ENCODE peak calls at places on chromosomes 11 and 22, in four cellular contexts. One of them, this sample, is unnamed.

GRCh38 chr22:42994276-42994916 is 20.6 kb downstream of the PACSIN2 start:
- ATAC-seq in left lung: peak; percentile 4
- ATAC-seq in activated naive CD8-positive, alpha-beta T cell treated with anti-CD3 and anti-CD28 coated beads, Interleukin-2, amount 10 ng/mL, durations not matched to agents 7 days and 5 days: no peak
- ATAC-seq in effector memory CD8-positive, alpha-beta T cell: no peak
- ATAC-seq in this sample: no peak

GRCh38 chr11:35588627-35589026 is 29.6 kb upstream of the FJX1 start:
- ATAC-seq in left lung: no peak
- ATAC-seq in activated naive CD8-positive, alpha-beta T cell treated with anti-CD3 and anti-CD28 coated beads, Interleukin-2, amount 10 ng/mL, durations not matched to agents 7 days and 5 days: no peak
- ATAC-seq in effector memory CD8-positive, alpha-beta T cell: no peak
- ATAC-seq in this sample: no peak

GRCh38 chr11:6733326-6734030 is 38.3 kb downstream of the OR2AG2 start:
- ATAC-seq in left lung: no peak
- ATAC-seq in activated naive CD8-positive, alpha-beta T cell treated with anti-CD3 and anti-CD28 coated beads, Interleukin-2, amount 10 ng/mL, durations not matched to agents 7 days and 5 days: peak; percentile 77
- ATAC-seq in effector memory CD8-positive, alpha-beta T cell: peak; percentile 82
- ATAC-seq in this sample: no peak

GRCh38 chr11:123055132-123055924 is 6.6 kb downstream of the HSPA8 start:
- ATAC-seq in left lung: no peak
- ATAC-seq in activated naive CD8-positive, alpha-beta T cell treated with anti-CD3 and anti-CD28 coated beads, Interleukin-2, amount 10 ng/mL, durations not matched to agents 7 days and 5 days: no peak
- ATAC-seq in effector memory CD8-positive, alpha-beta T cell: no peak
- ATAC-seq in this sample: no peak

GRCh38 chr11:96095884-96096301 is 172.0 kb upstream of the MTMR2 start:
- ATAC-seq in left lung: peak; percentile 92
- ATAC-seq in activated naive CD8-positive, alpha-beta T cell treated with anti-CD3 and anti-CD28 coated beads, Interleukin-2, amount 10 ng/mL, durations not matched to agents 7 days and 5 days: no peak
- ATAC-seq in effector memory CD8-positive, alpha-beta T cell: no peak
- ATAC-seq in this sample: no peak

GRCh38 chr11:76629853-76630599 is 40.5 kb downstream of the LRRC32 start:
- ATAC-seq in left lung: peak; percentile 79
- ATAC-seq in activated naive CD8-positive, alpha-beta T cell treated with anti-CD3 and anti-CD28 coated beads, Interleukin-2, amount 10 ng/mL, durations not matched to agents 7 days and 5 days: no peak
- ATAC-seq in effector memory CD8-positive, alpha-beta T cell: no peak
- ATAC-seq in this sample: peak; percentile 2

GRCh38 chr11:93570759-93571413 is 27.7 kb upstream of the SMCO4 start:
- ATAC-seq in left lung: peak; percentile 93
- ATAC-seq in activated naive CD8-positive, alpha-beta T cell treated with anti-CD3 and anti-CD28 coated beads, Interleukin-2, amount 10 ng/mL, durations not matched to agents 7 days and 5 days: no peak
- ATAC-seq in effector memory CD8-positive, alpha-beta T cell: no peak
- ATAC-seq in this sample: no peak

GRCh38 chr11:62905286-62905685 is 15.9 kb downstream of the CHRM1 start:
- ATAC-seq in left lung: no peak
- ATAC-seq in activated naive CD8-positive, alpha-beta T cell treated with anti-CD3 and anti-CD28 coated beads, Interleukin-2, amount 10 ng/mL, durations not matched to agents 7 days and 5 days: no peak
- ATAC-seq in effector memory CD8-positive, alpha-beta T cell: no peak
- ATAC-seq in this sample: no peak

GRCh38 chr11:48031602-48032001 is 51.2 kb downstream of the PTPRJ start:
- ATAC-seq in left lung: no peak
- ATAC-seq in activated naive CD8-positive, alpha-beta T cell treated with anti-CD3 and anti-CD28 coated beads, Interleukin-2, amount 10 ng/mL, durations not matched to agents 7 days and 5 days: no peak
- ATAC-seq in effector memory CD8-positive, alpha-beta T cell: no peak
- ATAC-seq in this sample: peak; percentile 75

GRCh38 chr11:42631223-42631843 is 680.5 kb upstream of the API5 start:
- ATAC-seq in left lung: peak; percentile 49
- ATAC-seq in activated naive CD8-positive, alpha-beta T cell treated with anti-CD3 and anti-CD28 coated beads, Interleukin-2, amount 10 ng/mL, durations not matched to agents 7 days and 5 days: no peak
- ATAC-seq in effector memory CD8-positive, alpha-beta T cell: no peak
- ATAC-seq in this sample: no peak

GRCh38 chr22:39241632-39242388 is 3.0 kb downstream of the PDGFB start:
- ATAC-seq in left lung: no peak
- ATAC-seq in activated naive CD8-positive, alpha-beta T cell treated with anti-CD3 and anti-CD28 coated beads, Interleukin-2, amount 10 ng/mL, durations not matched to agents 7 days and 5 days: peak; percentile 17
- ATAC-seq in effector memory CD8-positive, alpha-beta T cell: peak; percentile 79
- ATAC-seq in this sample: no peak

GRCh38 chr11:6611092-6612007 is 666 bp downstream of the TAF10 start:
- ATAC-seq in left lung: no peak
- ATAC-seq in activated naive CD8-positive, alpha-beta T cell treated with anti-CD3 and anti-CD28 coated beads, Interleukin-2, amount 10 ng/mL, durations not matched to agents 7 days and 5 days: peak; percentile 25
- ATAC-seq in effector memory CD8-positive, alpha-beta T cell: peak; percentile 4
- ATAC-seq in this sample: peak; percentile 47

GRCh38 chr11:119187123-119187892 is 2.0 kb downstream of the NHERF4 start:
- ATAC-seq in left lung: no peak
- ATAC-seq in activated naive CD8-positive, alpha-beta T cell treated with anti-CD3 and anti-CD28 coated beads, Interleukin-2, amount 10 ng/mL, durations not matched to agents 7 days and 5 days: no peak
- ATAC-seq in effector memory CD8-positive, alpha-beta T cell: no peak
- ATAC-seq in this sample: no peak

GRCh38 chr11:73453562-73453961 is 77.4 kb downstream of the RELT start:
- ATAC-seq in left lung: peak; percentile 76
- ATAC-seq in activated naive CD8-positive, alpha-beta T cell treated with anti-CD3 and anti-CD28 coated beads, Interleukin-2, amount 10 ng/mL, durations not matched to agents 7 days and 5 days: no peak
- ATAC-seq in effector memory CD8-positive, alpha-beta T cell: no peak
- ATAC-seq in this sample: no peak

GRCh38 chr11:44950036-44950624 is 553 bp downstream of the TP53I11 start:
- ATAC-seq in left lung: peak; percentile 23
- ATAC-seq in activated naive CD8-positive, alpha-beta T cell treated with anti-CD3 and anti-CD28 coated beads, Interleukin-2, amount 10 ng/mL, durations not matched to agents 7 days and 5 days: no peak
- ATAC-seq in effector memory CD8-positive, alpha-beta T cell: peak; percentile 17
- ATAC-seq in this sample: peak; percentile 37

GRCh38 chr11:4065086-4065485 is 29.5 kb upstream of the RRM1 start:
- ATAC-seq in left lung: no peak
- ATAC-seq in activated naive CD8-positive, alpha-beta T cell treated with anti-CD3 and anti-CD28 coated beads, Interleukin-2, amount 10 ng/mL, durations not matched to agents 7 days and 5 days: no peak
- ATAC-seq in effector memory CD8-positive, alpha-beta T cell: peak; percentile 43
- ATAC-seq in this sample: no peak

GRCh38 chr11:102269927-102270326 is 47.4 kb upstream of the BIRC3 start:
- ATAC-seq in left lung: no peak
- ATAC-seq in activated naive CD8-positive, alpha-beta T cell treated with anti-CD3 and anti-CD28 coated beads, Interleukin-2, amount 10 ng/mL, durations not matched to agents 7 days and 5 days: no peak
- ATAC-seq in effector memory CD8-positive, alpha-beta T cell: no peak
- ATAC-seq in this sample: no peak

GRCh38 chr22:44926124-44926475 is 83.7 kb downstream of the PHF21B start:
- ATAC-seq in left lung: no peak
- ATAC-seq in activated naive CD8-positive, alpha-beta T cell treated with anti-CD3 and anti-CD28 coated beads, Interleukin-2, amount 10 ng/mL, durations not matched to agents 7 days and 5 days: no peak
- ATAC-seq in effector memory CD8-positive, alpha-beta T cell: no peak
- ATAC-seq in this sample: peak; percentile 29